ENCODE peak calls at places on chromosomes 2 and 18, in nine cellular contexts. Q is heart right ventricle; H is BE2C; T is HepG2; C is SK-N-SH; D is cardiac muscle cell; J is hepatocyte; S is endothelial cell; P is CD4-positive, alpha-beta T cell. Z is an unnamed sample.

GRCh38 chr2:215419113-215419512 is 16.8 kb downstream of the FN1 start:
- DNase-seq in Q (no peak), H (no peak), T (no peak), C (no peak), D (no peak), J (no peak), S (no peak), P (no peak), Z (no peak)

GRCh38 chr2:137829251-137829650 is 135.0 kb upstream of the HNMT start:
- DNase-seq in Q (no peak), H (no peak), T (no peak), C (no peak), D (no peak), J (no peak), S (no peak), P (no peak), Z (no peak)

GRCh38 chr2:73068147-73068546 is 3.4 kb downstream of the SFXN5 start:
- DNase-seq in Q (no peak), H (no peak), T (no peak), C (no peak), D (no peak), J (peak), S (no peak), P (no peak), Z (no peak)

GRCh38 chr18:29285471-29285870 is 1108.5 kb upstream of the CDH2 start:
- DNase-seq in Q (no peak), H (no peak), T (no peak), C (no peak), D (no peak), J (no peak), S (no peak), P (no peak), Z (no peak)

GRCh38 chr18:23213200-23213599 is 77.9 kb downstream of the CABLES1 start:
- DNase-seq in Q (no peak), H (no peak), T (no peak), C (no peak), D (no peak), J (no peak), S (no peak), P (no peak), Z (no peak)

GRCh38 chr2:112033600-112033999 is 21.5 kb upstream of the TMEM87B start:
- DNase-seq in Q (no peak), H (no peak), T (no peak), C (no peak), D (no peak), J (no peak), S (no peak), P (no peak), Z (no peak)

GRCh38 chr2:29218071-29218470 is 102.9 kb downstream of the CLIP4 start:
- DNase-seq in Q (no peak), H (no peak), T (no peak), C (no peak), D (no peak), J (no peak), S (no peak), P (no peak), Z (no peak)

GRCh38 chr2:19028617-19029016 is 329.8 kb downstream of the OSR1 start:
- DNase-seq in Q (no peak), H (no peak), T (no peak), C (no peak), D (no peak), J (no peak), S (no peak), P (no peak), Z (no peak)

GRCh38 chr18:44309185-44309584 is 371.5 kb upstream of the SETBP1 start:
- DNase-seq in Q (no peak), H (no peak), T (no peak), C (no peak), D (no peak), J (no peak), S (no peak), P (no peak), Z (no peak)

GRCh38 chr2:219627105-219628100 is at the start of gene SLC4A3:
- DNase-seq in Q (no peak), H (peak), T (no peak), C (peak), D (peak), J (peak), S (peak), P (peak), Z (peak)

GRCh38 chr2:238097201-238097987 is 2.7 kb upstream of the ESPNL start:
- DNase-seq in Q (no peak), H (no peak), T (no peak), C (peak), D (no peak), J (no peak), S (no peak), P (no peak), Z (no peak)

GRCh38 chr18:29007986-29008654 is 831.2 kb upstream of the CDH2 start:
- DNase-seq in Q (no peak), H (no peak), T (no peak), C (no peak), D (no peak), J (no peak), S (no peak), P (no peak), Z (no peak)

GRCh38 chr2:190722825-190723224 is 73.9 kb downstream of the NAB1 start:
- DNase-seq in Q (no peak), H (no peak), T (no peak), C (no peak), D (no peak), J (no peak), S (no peak), P (no peak), Z (no peak)

GRCh38 chr2:9657731-9658130 is 26.9 kb upstream of the YWHAQ start:
- DNase-seq in Q (no peak), H (no peak), T (no peak), C (no peak), D (no peak), J (no peak), S (no peak), P (no peak), Z (no peak)

GRCh38 chr2:189798312-189799029 is 14.2 kb downstream of the PMS1 start:
- DNase-seq in Q (no peak), H (no peak), T (peak), C (peak), D (no peak), J (peak), S (no peak), P (no peak), Z (no peak)

GRCh38 chr18:8212893-8213805 is 396.1 kb upstream of the RAB12 start:
- DNase-seq in Q (no peak), H (no peak), T (no peak), C (no peak), D (no peak), J (no peak), S (no peak), P (no peak), Z (no peak)

GRCh38 chr2:79832540-79833234 is 319.8 kb downstream of the CTNNA2 start:
- DNase-seq in Q (no peak), H (peak), T (no peak), C (no peak), D (no peak), J (no peak), S (no peak), P (no peak), Z (no peak)

GRCh38 chr2:669323-669722 is 7.9 kb downstream of the TMEM18 start:
- DNase-seq in Q (no peak), H (no peak), T (no peak), C (no peak), D (no peak), J (no peak), S (no peak), P (no peak), Z (no peak)

GRCh38 chr18:39675358-39675757 is 2109.8 kb upstream of the CELF4 start:
- DNase-seq in Q (no peak), H (no peak), T (peak), C (no peak), D (no peak), J (peak), S (no peak), P (no peak), Z (no peak)

GRCh38 chr2:29920130-29920577 is 1.2 kb downstream of the ALK start:
- DNase-seq in Q (peak), H (peak), T (no peak), C (no peak), D (peak), J (peak), S (peak), P (peak), Z (peak)

GRCh38 chr18:48958951-48959350 is 8.2 kb upstream of the SMAD7 start:
- DNase-seq in Q (no peak), H (no peak), T (no peak), C (no peak), D (no peak), J (no peak), S (no peak), P (no peak), Z (no peak)

GRCh38 chr2:100821255-100821912 is 1.4 kb downstream of the NPAS2 start:
- DNase-seq in Q (no peak), H (no peak), T (no peak), C (no peak), D (no peak), J (no peak), S (no peak), P (no peak), Z (no peak)

GRCh38 chr2:31434911-31435310 is 20.4 kb upstream of the XDH start:
- DNase-seq in Q (no peak), H (no peak), T (no peak), C (peak), D (no peak), J (no peak), S (no peak), P (no peak), Z (no peak)

GRCh38 chr2:33267745-33268144 is 208.7 kb upstream of the RASGRP3 start:
- DNase-seq in Q (no peak), H (no peak), T (no peak), C (no peak), D (no peak), J (no peak), S (no peak), P (no peak), Z (no peak)

GRCh38 chr2:118059919-118060478 is 28.3 kb upstream of the INSIG2 start:
- DNase-seq in Q (no peak), H (no peak), T (no peak), C (no peak), D (no peak), J (no peak), S (no peak), P (no peak), Z (no peak)

GRCh38 chr2:169933124-169933711 is 106.0 kb downstream of the UBR3 start:
- DNase-seq in Q (no peak), H (no peak), T (peak), C (peak), D (peak), J (peak), S (no peak), P (no peak), Z (no peak)

GRCh38 chr18:77059294-77059916 is 73.2 kb downstream of the MBP start:
- DNase-seq in Q (no peak), H (peak), T (peak), C (peak), D (peak), J (peak), S (peak), P (no peak), Z (peak)

GRCh38 chr2:32418777-32419176 is 62.0 kb downstream of the BIRC6 start:
- DNase-seq in Q (no peak), H (no peak), T (no peak), C (no peak), D (no peak), J (no peak), S (no peak), P (no peak), Z (no peak)

GRCh38 chr18:78733762-78734613 is 245.6 kb upstream of the SALL3 start:
- DNase-seq in Q (no peak), H (no peak), T (no peak), C (no peak), D (no peak), J (no peak), S (no peak), P (no peak), Z (no peak)

GRCh38 chr2:240507778-240508251 is 50.0 kb downstream of the ANKMY1 start:
- DNase-seq in Q (no peak), H (no peak), T (no peak), C (peak), D (no peak), J (peak), S (no peak), P (no peak), Z (no peak)

GRCh38 chr18:7117390-7118355 is at the start of gene LAMA1:
- DNase-seq in Q (no peak), H (no peak), T (no peak), C (peak), D (peak), J (peak), S (peak), P (no peak), Z (peak)

GRCh38 chr2:25324905-25325592 is 16.7 kb downstream of the DNMT3A start:
- DNase-seq in Q (peak), H (no peak), T (no peak), C (peak), D (peak), J (no peak), S (no peak), P (no peak), Z (no peak)

GRCh38 chr2:128776461-128776971 is 457.8 kb upstream of the HS6ST1 start:
- DNase-seq in Q (no peak), H (no peak), T (no peak), C (no peak), D (no peak), J (no peak), S (no peak), P (no peak), Z (no peak)

GRCh38 chr18:285817-286216 is 18.0 kb upstream of the THOC1 start:
- DNase-seq in Q (no peak), H (no peak), T (no peak), C (no peak), D (no peak), J (no peak), S (no peak), P (no peak), Z (no peak)

GRCh38 chr18:292271-292670 is 24.4 kb upstream of the THOC1 start:
- DNase-seq in Q (no peak), H (no peak), T (no peak), C (no peak), D (no peak), J (no peak), S (no peak), P (no peak), Z (no peak)

DNA sequence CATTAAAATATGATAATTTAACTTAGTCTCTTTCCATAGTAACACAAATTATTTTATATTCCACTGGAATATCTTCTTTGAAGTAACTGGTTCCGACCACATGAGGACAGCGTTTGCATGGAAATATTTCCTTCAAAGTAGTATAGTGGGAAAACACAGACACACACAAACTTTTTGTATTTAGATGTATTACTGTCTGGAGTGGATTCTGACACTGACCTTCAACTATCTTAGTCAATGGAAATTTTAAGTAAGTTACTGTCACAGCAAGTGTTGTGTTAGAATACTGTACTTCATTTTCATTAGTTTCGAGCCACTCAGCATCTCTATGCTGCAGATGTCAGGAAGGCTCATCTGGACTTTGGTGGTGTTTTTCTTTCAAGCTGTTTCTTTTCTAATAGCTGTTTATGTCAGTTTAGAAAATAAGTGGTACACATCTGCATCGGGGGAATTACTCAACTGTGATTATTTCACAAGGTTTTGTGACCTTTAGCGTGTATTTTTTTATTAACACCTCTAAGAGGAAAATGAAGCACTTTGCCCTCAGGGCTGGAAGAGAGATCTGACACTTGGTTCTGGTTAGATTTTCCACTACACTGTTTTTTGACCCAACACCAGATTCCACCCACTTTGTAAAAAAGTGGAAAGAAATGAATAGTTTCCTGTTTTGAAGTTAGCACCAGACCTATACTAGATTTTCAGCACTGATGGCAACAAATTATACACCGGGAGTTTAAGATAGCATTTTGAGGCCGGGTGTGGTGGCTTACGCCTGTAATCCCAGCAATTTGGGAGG is 18.9 kb upstream of the THOC1 start:
- DNase-seq in Q (no peak), H (no peak), T (peak), C (peak), D (peak), J (peak), S (no peak), P (no peak), Z (no peak)
- TF ChIP-seq CTCF in Q (peak), H (peak), T (peak), C (peak), D (peak), J (peak), S (peak), P (no peak), Z (peak)

GRCh38 chr2:226018641-226019040 is 619.1 kb downstream of the NYAP2 start:
- DNase-seq in Q (no peak), H (no peak), T (no peak), C (no peak), D (no peak), J (no peak), S (no peak), P (no peak), Z (no peak)

GRCh38 chr2:226017534-226017933 is 618.0 kb downstream of the NYAP2 start:
- DNase-seq in Q (no peak), H (no peak), T (no peak), C (no peak), D (no peak), J (no peak), S (no peak), P (no peak), Z (no peak)

GRCh38 chr2:226020179-226020578 is 620.7 kb downstream of the NYAP2 start:
- DNase-seq in Q (no peak), H (no peak), T (no peak), C (no peak), D (no peak), J (no peak), S (no peak), P (no peak), Z (no peak)

GRCh38 chr2:226023383-226023782 is 623.9 kb downstream of the NYAP2 start:
- DNase-seq in Q (no peak), H (no peak), T (peak), C (peak), D (no peak), J (no peak), S (no peak), P (no peak), Z (no peak)
- TF ChIP-seq CTCF in Q (peak), H (no peak), T (peak), C (peak), D (no peak), J (no peak), S (peak), P (no peak), Z (no peak)

GRCh38 chr2:23519334-23519651 is 134.3 kb downstream of the KLHL29 start:
- DNase-seq in Q (no peak), H (no peak), T (no peak), C (no peak), D (no peak), J (no peak), S (no peak), P (no peak), Z (no peak)
- TF ChIP-seq CTCF in Q (no peak), H (no peak), T (no peak), C (no peak), D (no peak), J (no peak), S (no peak), P (no peak), Z (no peak)

DNA sequence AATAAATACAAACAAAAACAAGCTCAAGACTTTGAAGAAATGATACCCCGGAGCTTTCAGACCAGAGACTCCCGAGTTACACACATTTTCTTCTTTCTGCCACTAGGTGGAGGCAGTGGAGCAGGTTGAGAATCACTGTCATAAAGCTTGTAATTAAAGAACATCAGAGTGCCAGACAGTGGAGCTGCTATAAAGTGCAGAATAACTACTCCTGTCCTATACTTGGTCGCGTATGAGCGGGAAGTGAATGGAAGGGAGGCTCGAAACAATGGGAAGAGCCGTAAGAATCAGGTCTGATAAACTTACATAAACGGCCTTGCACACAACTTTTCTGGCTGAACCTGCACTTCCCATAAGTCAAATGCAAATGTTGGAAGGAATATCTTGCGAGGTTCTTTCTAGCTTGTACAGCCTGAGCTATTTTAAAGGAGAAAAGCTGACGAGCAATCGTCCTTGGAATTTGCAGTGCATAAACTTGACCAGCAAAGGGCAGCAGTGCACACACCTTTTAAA is 189.0 kb downstream of the RPIA start:
- DNase-seq in Q (peak), H (peak), T (peak), C (peak), D (peak), J (peak), S (peak), P (no peak), Z (peak)
- TF ChIP-seq CTCF in Q (peak), H (peak), T (peak), C (peak), D (peak), J (peak), S (peak), P (peak), Z (peak)

DNA sequence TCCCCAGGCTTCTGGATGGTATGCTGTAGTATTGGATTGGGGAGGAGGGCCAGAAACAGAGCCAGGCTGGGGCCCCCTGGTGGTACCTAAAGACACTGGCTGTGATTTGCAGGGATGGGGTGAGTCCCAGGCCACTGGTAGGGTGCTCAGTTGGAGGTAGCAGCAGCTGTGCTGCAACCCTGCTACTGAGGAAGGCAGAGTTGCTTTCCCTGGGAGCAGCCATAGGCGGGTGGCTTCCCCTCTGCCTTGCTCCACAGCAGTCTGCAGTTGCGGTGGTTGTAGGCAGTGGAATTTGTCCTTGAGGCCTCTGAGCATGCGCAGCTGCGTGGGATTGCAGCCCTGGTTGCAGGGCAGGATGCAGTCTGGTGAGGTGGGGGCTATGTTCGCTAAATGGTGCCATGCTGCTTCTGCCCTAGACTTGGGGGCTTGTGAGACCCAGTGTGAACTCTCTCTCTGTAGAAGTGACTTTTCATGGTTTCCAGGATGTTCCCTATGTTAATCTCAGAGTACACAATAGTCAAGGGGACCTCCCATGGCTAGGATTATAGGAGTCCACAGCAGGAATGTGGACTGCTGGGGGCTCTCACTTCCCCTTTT is 443.5 kb downstream of the XIRP2 start:
- DNase-seq in Q (no peak), H (peak), T (peak), C (peak), D (peak), J (peak), S (peak), P (no peak), Z (peak)
- TF ChIP-seq CTCF in Q (no peak), H (peak), T (peak), C (peak), D (peak), J (peak), S (peak), P (no peak), Z (peak)